ENCODE peak calls at places on chromosomes 6 and 20, in six cellular contexts. S is upper lobe of right lung; Q is HS-27A; U is NCI-H146; L is stimulated activated CD8-positive, alpha-beta memory T cell treated with anti-CD3 and anti-CD28 coated beads, Interleukin-4, amount 100 ng/mL, for 24 hours; H is PC-3. J is an unnamed sample.

GRCh38 chr6:39128106-39128505 is 13.1 kb upstream of the SAYSD1 start:
- DNase-seq in S (no peak), Q (no peak), U (peak), L (no peak), H (no peak), J (peak)

GRCh38 chr6:36301781-36302180 is 31.9 kb downstream of the PNPLA1 start:
- DNase-seq in S (no peak), Q (no peak), U (no peak), L (no peak), H (no peak), J (no peak)

GRCh38 chr6:81938991-81939773 is 186.7 kb upstream of the TENT5A start:
- DNase-seq in S (no peak), Q (peak), U (no peak), L (no peak), H (peak), J (no peak)

GRCh38 chr6:20464041-20464440 is 62.4 kb downstream of the E2F3 start:
- DNase-seq in S (no peak), Q (no peak), U (no peak), L (no peak), H (no peak), J (peak)

GRCh38 chr20:59831024-59831900 is 102.2 kb downstream of the SYCP2 start:
- DNase-seq in S (no peak), Q (no peak), U (peak), L (no peak), H (peak), J (no peak)

GRCh38 chr20:63521602-63522001 is 1.0 kb downstream of the PPDPF start:
- DNase-seq in S (no peak), Q (no peak), U (no peak), L (no peak), H (no peak), J (no peak)

GRCh38 chr20:48107560-48107959 is 322.3 kb upstream of the SULF2 start:
- DNase-seq in S (peak), Q (no peak), U (no peak), L (no peak), H (peak), J (no peak)

GRCh38 chr20:62795023-62795761 is 1.1 kb upstream of the MRGBP start:
- DNase-seq in S (peak), Q (no peak), U (peak), L (peak), H (peak), J (peak)

GRCh38 chr20:18506744-18507143 is 996 bp upstream of the SEC23B start:
- DNase-seq in S (no peak), Q (no peak), U (peak), L (no peak), H (no peak), J (no peak)

GRCh38 chr20:62201173-62202082 is 18.6 kb downstream of the MTG2 start:
- DNase-seq in S (no peak), Q (no peak), U (no peak), L (no peak), H (no peak), J (no peak)

GRCh38 chr6:15573376-15573775 is 89.5 kb downstream of the DTNBP1 start:
- DNase-seq in S (no peak), Q (no peak), U (no peak), L (no peak), H (no peak), J (no peak)

GRCh38 chr6:157325069-157325805 is 1.9 kb upstream of the TMEM242 start:
- DNase-seq in S (no peak), Q (no peak), U (no peak), L (no peak), H (no peak), J (peak)

GRCh38 chr20:9093203-9093962 is 24.5 kb downstream of the PLCB4 start:
- DNase-seq in S (no peak), Q (no peak), U (no peak), L (no peak), H (no peak), J (no peak)

GRCh38 chr6:56475736-56476457 is 166.8 kb downstream of the DST start:
- DNase-seq in S (no peak), Q (no peak), U (peak), L (no peak), H (peak), J (no peak)

GRCh38 chr6:14147891-14148290 is 30.3 kb downstream of the CD83 start:
- DNase-seq in S (no peak), Q (no peak), U (no peak), L (no peak), H (peak), J (no peak)

GRCh38 chr20:47921306-47922279 is 136.3 kb upstream of the SULF2 start:
- DNase-seq in S (no peak), Q (no peak), U (no peak), L (no peak), H (peak), J (no peak)

GRCh38 chr6:44199883-44200282 is 16.8 kb upstream of the MYMX start:
- DNase-seq in S (no peak), Q (no peak), U (no peak), L (no peak), H (no peak), J (no peak)

GRCh38 chr6:127606131-127606562 is 29.2 kb downstream of the C6orf58 start:
- DNase-seq in S (no peak), Q (no peak), U (peak), L (no peak), H (peak), J (peak)

GRCh38 chr20:47315339-47315662 is 41.2 kb downstream of the ZMYND8 start:
- DNase-seq in S (peak), Q (no peak), U (peak), L (no peak), H (peak), J (no peak)

GRCh38 chr6:63573140-63573898 is 1.0 kb downstream of the LOC128125822 start:
- DNase-seq in S (peak), Q (no peak), U (peak), L (peak), H (peak), J (peak)

GRCh38 chr20:14142171-14142570 is 146.9 kb downstream of the MACROD2 start:
- DNase-seq in S (no peak), Q (peak), U (peak), L (no peak), H (peak), J (peak)

GRCh38 chr20:46364670-46365482 is 41.5 kb downstream of the ELMO2 start:
- DNase-seq in S (no peak), Q (no peak), U (no peak), L (no peak), H (no peak), J (no peak)

GRCh38 chr20:45028424-45029136 is 62.3 kb downstream of the STK4 start:
- DNase-seq in S (no peak), Q (no peak), U (no peak), L (no peak), H (no peak), J (no peak)

GRCh38 chr6:25332671-25333071 is 53.5 kb downstream of the CARMIL1 start:
- DNase-seq in S (no peak), Q (no peak), U (no peak), L (no peak), H (no peak), J (peak)

GRCh38 chr20:13325033-13325432 is 104.0 kb downstream of the ISM1 start:
- DNase-seq in S (no peak), Q (no peak), U (peak), L (no peak), H (peak), J (peak)

GRCh38 chr6:158619922-158620801 is 24.4 kb downstream of the DYNLT1 start:
- DNase-seq in S (peak), Q (no peak), U (no peak), L (no peak), H (no peak), J (no peak)

GRCh38 chr6:157537518-157537917 is 156.5 kb downstream of the ZDHHC14 start:
- DNase-seq in S (no peak), Q (no peak), U (no peak), L (no peak), H (no peak), J (no peak)

GRCh38 chr6:12957321-12958051 is 240.9 kb downstream of the PHACTR1 start:
- DNase-seq in S (peak), Q (no peak), U (peak), L (no peak), H (no peak), J (peak)

GRCh38 chr6:158078320-158078719 is 89.7 kb downstream of the SERAC1 start:
- DNase-seq in S (no peak), Q (no peak), U (no peak), L (no peak), H (no peak), J (no peak)

GRCh38 chr6:11430036-11430435 is 107.5 kb upstream of the TMEM170B start:
- DNase-seq in S (no peak), Q (no peak), U (no peak), L (no peak), H (no peak), J (peak)

GRCh38 chr6:52371656-52372151 is 9.8 kb downstream of the PAQR8 start:
- DNase-seq in S (no peak), Q (no peak), U (no peak), L (no peak), H (no peak), J (no peak)

GRCh38 chr6:14917101-14917500 is 328.8 kb upstream of the JARID2 start:
- DNase-seq in S (no peak), Q (no peak), U (no peak), L (no peak), H (peak), J (no peak)

GRCh38 chr20:34334654-34335407 is 28.2 kb upstream of the ITCH start:
- DNase-seq in S (no peak), Q (no peak), U (no peak), L (no peak), H (peak), J (peak)

GRCh38 chr6:16402501-16402900 is 164.1 kb downstream of the GMPR start:
- DNase-seq in S (no peak), Q (no peak), U (no peak), L (no peak), H (no peak), J (no peak)